ENCODE peak calls at places on chromosomes 1 and 21, in eight cellular contexts. One of them, this sample, is unnamed.

GRCh38 chr1:47229031-47229831 is 2.8 kb downstream of the TAL1 start:
- DNase-seq in fibroblast of mammary gland: no peak
- DNase-seq in endothelial cell: peak; percentile 40
- DNase-seq in uterus: no peak
- DNase-seq in body of pancreas: no peak
- DNase-seq in osteocyte: no peak
- DNase-seq in tibial nerve: no peak
- DNase-seq in HFFc6: no peak
- DNase-seq in this sample: no peak

GRCh38 chr1:119008483-119009299 is 20.5 kb upstream of the TBX15 start:
- DNase-seq in fibroblast of mammary gland: peak; percentile 83
- DNase-seq in endothelial cell: peak; percentile 70
- DNase-seq in uterus: no peak
- DNase-seq in body of pancreas: peak; percentile 56
- DNase-seq in osteocyte: no peak
- DNase-seq in tibial nerve: peak; percentile 60
- DNase-seq in HFFc6: peak; percentile 61
- DNase-seq in this sample: peak; percentile 58

GRCh38 chr1:193335797-193336428 is 149.5 kb upstream of the B3GALT2 start:
- DNase-seq in fibroblast of mammary gland: peak; percentile 31
- DNase-seq in endothelial cell: no peak
- DNase-seq in uterus: no peak
- DNase-seq in body of pancreas: no peak
- DNase-seq in osteocyte: no peak
- DNase-seq in tibial nerve: no peak
- DNase-seq in HFFc6: peak; percentile 63
- DNase-seq in this sample: no peak

GRCh38 chr1:46221749-46222148 is 18.6 kb downstream of the LURAP1 start:
- DNase-seq in fibroblast of mammary gland: no peak
- DNase-seq in endothelial cell: no peak
- DNase-seq in uterus: no peak
- DNase-seq in body of pancreas: no peak
- DNase-seq in osteocyte: no peak
- DNase-seq in tibial nerve: no peak
- DNase-seq in HFFc6: no peak
- DNase-seq in this sample: no peak

GRCh38 chr21:46116846-46117585 is 19.1 kb downstream of the COL6A2 start:
- DNase-seq in fibroblast of mammary gland: peak; percentile 65
- DNase-seq in endothelial cell: peak; percentile 2
- DNase-seq in uterus: peak; percentile 16
- DNase-seq in body of pancreas: no peak
- DNase-seq in osteocyte: peak; percentile 91
- DNase-seq in tibial nerve: no peak
- DNase-seq in HFFc6: peak; percentile 53
- DNase-seq in this sample: no peak

GRCh38 chr21:41832230-41833137 is 46.7 kb downstream of the PRDM15 start:
- DNase-seq in fibroblast of mammary gland: no peak
- DNase-seq in endothelial cell: no peak
- DNase-seq in uterus: no peak
- DNase-seq in body of pancreas: no peak
- DNase-seq in osteocyte: no peak
- DNase-seq in tibial nerve: no peak
- DNase-seq in HFFc6: no peak
- DNase-seq in this sample: no peak

GRCh38 chr1:22359427-22359826 is 92.2 kb upstream of the ZBTB40 start:
- DNase-seq in fibroblast of mammary gland: no peak
- DNase-seq in endothelial cell: no peak
- DNase-seq in uterus: no peak
- DNase-seq in body of pancreas: peak; percentile 56
- DNase-seq in osteocyte: no peak
- DNase-seq in tibial nerve: no peak
- DNase-seq in HFFc6: no peak
- DNase-seq in this sample: no peak

GRCh38 chr1:228372183-228373003 is 34.2 kb downstream of the TRIM11 start:
- DNase-seq in fibroblast of mammary gland: no peak
- DNase-seq in endothelial cell: no peak
- DNase-seq in uterus: no peak
- DNase-seq in body of pancreas: peak; percentile 59
- DNase-seq in osteocyte: no peak
- DNase-seq in tibial nerve: no peak
- DNase-seq in HFFc6: no peak
- DNase-seq in this sample: no peak

GRCh38 chr1:31531177-31532000 is 44.9 kb upstream of the TINAGL1 start:
- DNase-seq in fibroblast of mammary gland: peak; percentile 46
- DNase-seq in endothelial cell: no peak
- DNase-seq in uterus: no peak
- DNase-seq in body of pancreas: no peak
- DNase-seq in osteocyte: no peak
- DNase-seq in tibial nerve: no peak
- DNase-seq in HFFc6: peak; percentile 58
- DNase-seq in this sample: no peak

GRCh38 chr1:74771913-74772515 is 39.1 kb downstream of the TYW3 start:
- DNase-seq in fibroblast of mammary gland: peak; percentile 57
- DNase-seq in endothelial cell: peak; percentile 38
- DNase-seq in uterus: no peak
- DNase-seq in body of pancreas: peak; percentile 34
- DNase-seq in osteocyte: no peak
- DNase-seq in tibial nerve: peak; percentile 61
- DNase-seq in HFFc6: peak; percentile 47
- DNase-seq in this sample: peak; percentile 48

GRCh38 chr1:84689514-84690396 is 506 bp downstream of the SSX2IP start:
- DNase-seq in fibroblast of mammary gland: no peak
- DNase-seq in endothelial cell: peak; percentile 56
- DNase-seq in uterus: peak; percentile 58
- DNase-seq in body of pancreas: peak; percentile 60
- DNase-seq in osteocyte: no peak
- DNase-seq in tibial nerve: peak; percentile 41
- DNase-seq in HFFc6: peak; percentile 50
- DNase-seq in this sample: peak; percentile 75

DNA sequence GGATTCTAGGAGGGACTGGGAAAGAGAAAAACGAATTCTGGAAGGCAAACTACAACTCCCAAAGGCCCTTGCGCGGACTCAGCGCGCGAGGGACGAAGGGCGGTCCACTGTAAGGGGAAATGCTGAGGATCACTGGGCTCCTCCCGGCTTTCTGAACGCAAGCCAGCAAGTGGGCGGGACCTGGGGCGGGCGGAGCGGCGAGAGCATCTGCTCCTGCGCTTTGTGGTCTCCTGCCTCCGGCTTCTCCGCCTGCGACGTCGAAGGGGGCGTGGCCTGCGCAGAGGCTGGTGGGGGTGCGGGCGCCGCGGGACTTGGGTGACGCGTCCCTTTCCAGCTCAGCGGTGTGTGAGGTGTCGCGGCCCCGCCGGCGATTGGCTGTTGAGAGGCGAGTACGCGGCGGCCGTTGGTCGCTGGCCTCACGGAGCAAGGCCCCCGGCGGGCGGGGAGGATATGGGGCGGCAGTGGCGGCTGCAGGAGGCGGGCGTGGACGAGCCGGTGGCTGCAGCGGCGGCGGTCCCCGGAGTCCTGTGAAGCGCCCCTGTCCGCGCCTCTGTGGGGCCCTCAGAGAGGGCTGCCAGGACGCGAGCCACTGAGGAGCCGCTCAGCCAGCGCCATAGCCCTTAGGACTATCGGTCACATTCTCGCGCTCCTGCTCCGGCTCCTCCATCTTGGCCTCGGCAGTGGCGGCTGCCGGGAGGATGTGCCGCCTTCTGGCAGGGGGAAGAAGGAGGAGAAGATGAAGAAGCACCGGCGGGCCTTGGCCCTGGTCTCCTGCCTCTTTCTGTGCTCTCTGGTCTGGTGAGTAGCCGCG is at the start of gene SUCO:
- DNase-seq in fibroblast of mammary gland: peak; percentile 98
- DNase-seq in endothelial cell: peak; percentile 99
- DNase-seq in uterus: peak; percentile 100
- DNase-seq in body of pancreas: peak; percentile 100
- DNase-seq in osteocyte: peak; percentile 100
- DNase-seq in tibial nerve: peak; percentile 98
- DNase-seq in HFFc6: peak; percentile 100
- DNase-seq in this sample: peak; percentile 99
- TF ChIP-seq CTCF in fibroblast of mammary gland: no peak
- TF ChIP-seq CTCF in endothelial cell: no peak
- TF ChIP-seq CTCF in uterus: no peak
- TF ChIP-seq CTCF in body of pancreas: no peak
- TF ChIP-seq CTCF in osteocyte: peak; percentile 37
- TF ChIP-seq CTCF in tibial nerve: peak; percentile 49
- TF ChIP-seq CTCF in HFFc6: peak; percentile 29
- TF ChIP-seq CTCF in this sample: no peak

GRCh38 chr1:3856923-3857790 is at the start of the genes CEP104 and DFFB:
- DNase-seq in fibroblast of mammary gland: peak; percentile 69
- DNase-seq in endothelial cell: peak; percentile 94
- DNase-seq in uterus: peak; percentile 87
- DNase-seq in body of pancreas: peak; percentile 99
- DNase-seq in osteocyte: peak; percentile 96
- DNase-seq in tibial nerve: peak; percentile 66
- DNase-seq in HFFc6: peak; percentile 73
- DNase-seq in this sample: peak; percentile 89
- TF ChIP-seq CTCF in fibroblast of mammary gland: no peak
- TF ChIP-seq CTCF in endothelial cell: no peak
- TF ChIP-seq CTCF in uterus: no peak
- TF ChIP-seq CTCF in body of pancreas: peak; percentile 46
- TF ChIP-seq CTCF in osteocyte: no peak
- TF ChIP-seq CTCF in tibial nerve: peak; percentile 55
- TF ChIP-seq CTCF in HFFc6: no peak
- TF ChIP-seq CTCF in this sample: no peak

DNA sequence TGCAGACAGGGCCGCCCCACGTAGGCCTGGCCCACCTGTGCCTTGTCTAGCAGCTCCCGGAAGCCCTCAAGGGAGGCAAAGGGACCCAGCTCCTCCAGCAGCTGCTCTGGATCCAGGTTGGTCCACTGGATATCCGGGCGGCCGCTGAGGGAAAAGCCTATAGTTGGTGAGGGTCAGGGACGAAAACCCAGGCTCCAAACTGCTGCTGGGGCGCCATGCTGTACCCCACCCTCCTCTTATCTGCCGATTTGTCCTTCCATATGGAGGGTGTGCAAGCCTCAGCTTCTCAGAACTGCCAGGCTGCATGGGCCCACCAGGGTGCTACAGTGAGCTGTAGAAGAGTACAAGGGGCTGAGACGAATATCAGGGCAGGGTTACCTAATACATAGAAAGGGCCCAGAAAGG is 12.2 kb downstream of the PTCH2 start:
- DNase-seq in fibroblast of mammary gland: no peak
- DNase-seq in endothelial cell: no peak
- DNase-seq in uterus: no peak
- DNase-seq in body of pancreas: no peak
- DNase-seq in osteocyte: no peak
- DNase-seq in tibial nerve: no peak
- DNase-seq in HFFc6: no peak
- DNase-seq in this sample: no peak
- TF ChIP-seq CTCF in fibroblast of mammary gland: no peak
- TF ChIP-seq CTCF in endothelial cell: no peak
- TF ChIP-seq CTCF in uterus: no peak
- TF ChIP-seq CTCF in body of pancreas: no peak
- TF ChIP-seq CTCF in osteocyte: no peak
- TF ChIP-seq CTCF in tibial nerve: no peak
- TF ChIP-seq CTCF in HFFc6: no peak
- TF ChIP-seq CTCF in this sample: no peak

GRCh38 chr1:149979972-149980548 is 30.5 kb downstream of the OTUD7B start:
- DNase-seq in fibroblast of mammary gland: no peak
- DNase-seq in endothelial cell: no peak
- DNase-seq in uterus: no peak
- DNase-seq in body of pancreas: no peak
- DNase-seq in osteocyte: no peak
- DNase-seq in tibial nerve: no peak
- DNase-seq in HFFc6: no peak
- DNase-seq in this sample: no peak
- TF ChIP-seq CTCF in fibroblast of mammary gland: no peak
- TF ChIP-seq CTCF in endothelial cell: no peak
- TF ChIP-seq CTCF in uterus: no peak
- TF ChIP-seq CTCF in body of pancreas: no peak
- TF ChIP-seq CTCF in osteocyte: no peak
- TF ChIP-seq CTCF in tibial nerve: no peak
- TF ChIP-seq CTCF in HFFc6: no peak
- TF ChIP-seq CTCF in this sample: no peak

GRCh38 chr1:221983444-221983843 is 241.6 kb upstream of the DUSP10 start:
- DNase-seq in fibroblast of mammary gland: peak; percentile 30
- DNase-seq in endothelial cell: no peak
- DNase-seq in uterus: no peak
- DNase-seq in body of pancreas: no peak
- DNase-seq in osteocyte: no peak
- DNase-seq in tibial nerve: no peak
- DNase-seq in HFFc6: no peak
- DNase-seq in this sample: no peak

DNA sequence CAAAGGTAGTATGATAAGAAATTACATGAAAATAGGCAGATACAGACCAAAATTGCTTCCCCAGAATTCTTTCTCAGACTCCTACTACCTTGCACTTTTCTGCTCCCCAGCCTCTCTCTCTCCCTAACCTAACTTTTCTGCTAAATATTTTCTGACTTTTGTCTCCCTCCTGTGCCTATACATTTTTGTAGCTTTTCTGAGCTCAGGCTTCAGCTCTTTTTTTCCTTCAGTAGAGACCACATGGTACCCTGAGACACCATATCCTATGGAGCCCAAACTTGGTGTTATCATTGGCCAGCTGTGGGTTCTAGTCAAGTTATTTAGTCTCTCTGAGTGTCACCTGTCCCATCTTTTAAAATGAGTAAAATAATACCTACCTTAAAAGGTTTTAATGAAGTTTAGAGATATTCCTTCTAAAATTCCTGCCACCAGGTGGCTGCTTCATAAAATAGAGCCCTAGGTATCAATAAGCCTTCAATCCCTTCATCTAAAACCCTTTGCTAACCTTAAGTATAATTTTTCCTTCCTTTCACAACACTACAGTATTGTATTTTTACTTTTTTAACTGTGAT is 237.7 kb upstream of the DUSP10 start:
- DNase-seq in fibroblast of mammary gland: no peak
- DNase-seq in endothelial cell: no peak
- DNase-seq in uterus: no peak
- DNase-seq in body of pancreas: no peak
- DNase-seq in osteocyte: no peak
- DNase-seq in tibial nerve: no peak
- DNase-seq in HFFc6: no peak
- DNase-seq in this sample: no peak
- TF ChIP-seq CTCF in fibroblast of mammary gland: peak; percentile 32
- TF ChIP-seq CTCF in endothelial cell: peak; percentile 37
- TF ChIP-seq CTCF in uterus: no peak
- TF ChIP-seq CTCF in body of pancreas: peak; percentile 39
- TF ChIP-seq CTCF in osteocyte: peak; percentile 28
- TF ChIP-seq CTCF in tibial nerve: no peak
- TF ChIP-seq CTCF in HFFc6: peak; percentile 78
- TF ChIP-seq CTCF in this sample: no peak

GRCh38 chr1:152954436-152954835 is 7.4 kb downstream of the SPRR5 start:
- DNase-seq in fibroblast of mammary gland: no peak
- DNase-seq in endothelial cell: no peak
- DNase-seq in uterus: no peak
- DNase-seq in body of pancreas: no peak
- DNase-seq in osteocyte: no peak
- DNase-seq in tibial nerve: no peak
- DNase-seq in HFFc6: no peak
- DNase-seq in this sample: no peak
- TF ChIP-seq CTCF in fibroblast of mammary gland: no peak
- TF ChIP-seq CTCF in endothelial cell: no peak
- TF ChIP-seq CTCF in uterus: no peak
- TF ChIP-seq CTCF in body of pancreas: no peak
- TF ChIP-seq CTCF in osteocyte: no peak
- TF ChIP-seq CTCF in tibial nerve: no peak
- TF ChIP-seq CTCF in HFFc6: no peak
- TF ChIP-seq CTCF in this sample: no peak